ENCODE peak calls at places on chromosomes 11 and 22, in five cellular contexts. I is tibial artery; W is heart right ventricle; B is astrocyte of the cerebellum; V is stimulated activated CD4-positive, alpha-beta T cell treated with anti-CD3 and anti-CD28 coated beads, Interleukin-12 subunit alpha, Interleukin-12 subunit beta, amount 100 ng/mL, for 4 hours. Z is an unnamed sample.
A peak's percentile ranks its signal among the peaks of the same experiment; 100 is the strongest.

GRCh38 chr11:134757633-134758032 is 345.6 kb upstream of the B3GAT1 start:
- DNase-seq in B (no peak), W (no peak), I (no peak), V (no peak), Z (no peak)

GRCh38 chr11:64947202-64947814 is 11.6 kb upstream of the GPHA2 start:
- DNase-seq in I (no peak), V (no peak), W (no peak), B (no peak), Z (no peak)

GRCh38 chr11:11513438-11513837 is 108.4 kb downstream of the GALNT18 start:
- DNase-seq in V (no peak), B (no peak), W (no peak), I (no peak), Z (no peak)

GRCh38 chr22:24937114-24937513 is 9.4 kb downstream of the LHFPL7 start:
- DNase-seq in V (no peak), I (no peak), W (no peak), B (no peak), Z (no peak)

GRCh38 chr11:108965602-108966001 is 300.7 kb downstream of the DDX10 start:
- DNase-seq in B (no peak), W (no peak), I (no peak), V (no peak), Z (no peak)

GRCh38 chr11:9753031-9753430 is 89.2 kb downstream of the SWAP70 start:
- DNase-seq in V (no peak), I (no peak), W (no peak), B (no peak), Z (no peak)

GRCh38 chr11:72720806-72721205 is 31.4 kb downstream of the ARAP1 start:
- DNase-seq in W (no peak), B (no peak), V (no peak), I (no peak), Z (peak; percentile 48)

GRCh38 chr22:35995772-35996171 is 32.9 kb downstream of the RBFOX2 start:
- DNase-seq in B (peak; percentile 95), I (peak; percentile 80), V (no peak), W (peak; percentile 89), Z (peak; percentile 88)

GRCh38 chr11:108606495-108607160 is 13.1 kb upstream of the EXPH5 start:
- DNase-seq in I (no peak), B (no peak), W (no peak), V (no peak), Z (no peak)

GRCh38 chr11:78244546-78245315 is 56.0 kb downstream of the USP35 start:
- DNase-seq in B (peak; percentile 74), V (no peak), W (no peak), I (no peak), Z (no peak)

Z was measured in aorta.